ENCODE peak calls at places on chromosomes 2 and 18, in five cellular contexts. A is stomach, V is breast epithelium, X is endothelial cell of umbilical vein, L is upper lobe of left lung. F is an unnamed sample.
A peak's percentile ranks its signal among the peaks of the same experiment; 100 is the strongest.

GRCh38 chr2:205892141-205893064 is 193.6 kb downstream of the INO80D start:
- DNase-seq in A (peak; percentile 41), V (peak; percentile 73), X (no peak), L (peak; percentile 70), F (peak; percentile 88)

GRCh38 chr2:79686884-79687283 is 174.0 kb downstream of the CTNNA2 start:
- DNase-seq in A (no peak), V (no peak), X (no peak), L (no peak), F (no peak)

GRCh38 chr2:69565431-69565839 is 78.1 kb downstream of the AAK1 start:
- DNase-seq in A (peak; percentile 57), V (no peak), X (peak; percentile 47), L (peak; percentile 54), F (peak; percentile 64)

GRCh38 chr2:163341426-163341825 is 394.4 kb downstream of the FIGN start:
- DNase-seq in A (no peak), V (no peak), X (peak; percentile 71), L (no peak), F (no peak)

GRCh38 chr18:56641714-56642331 is 3.4 kb upstream of the TXNL1 start:
- DNase-seq in A (no peak), V (no peak), X (peak; percentile 71), L (no peak), F (no peak)

GRCh38 chr2:22694856-22695255 is 690.1 kb upstream of the KLHL29 start:
- DNase-seq in A (no peak), V (no peak), X (no peak), L (no peak), F (no peak)

GRCh38 chr2:136394136-136395060 is 276.4 kb upstream of the CXCR4 start:
- DNase-seq in A (no peak), V (no peak), X (no peak), L (no peak), F (no peak)

GRCh38 chr18:60446821-60447220 is 74.2 kb upstream of the MC4R start:
- DNase-seq in A (no peak), V (no peak), X (no peak), L (no peak), F (no peak)

GRCh38 chr2:239290618-239291504 is 110.0 kb downstream of the HDAC4 start:
- DNase-seq in A (no peak), V (peak; percentile 38), X (no peak), L (no peak), F (peak; percentile 85)

GRCh38 chr2:49616800-49617199 is 462.5 kb upstream of the FSHR start:
- DNase-seq in A (no peak), V (no peak), X (no peak), L (no peak), F (no peak)

GRCh38 chr2:49619804-49620203 is 465.5 kb upstream of the FSHR start:
- DNase-seq in A (no peak), V (no peak), X (no peak), L (no peak), F (no peak)

GRCh38 chr2:49621014-49621413 is 466.7 kb upstream of the FSHR start:
- DNase-seq in A (no peak), V (no peak), X (no peak), L (no peak), F (no peak)
- TF ChIP-seq POLR2AphosphoS5 in A (no peak), V (no peak), X (no peak), L (no peak), F (no peak)

DNA sequence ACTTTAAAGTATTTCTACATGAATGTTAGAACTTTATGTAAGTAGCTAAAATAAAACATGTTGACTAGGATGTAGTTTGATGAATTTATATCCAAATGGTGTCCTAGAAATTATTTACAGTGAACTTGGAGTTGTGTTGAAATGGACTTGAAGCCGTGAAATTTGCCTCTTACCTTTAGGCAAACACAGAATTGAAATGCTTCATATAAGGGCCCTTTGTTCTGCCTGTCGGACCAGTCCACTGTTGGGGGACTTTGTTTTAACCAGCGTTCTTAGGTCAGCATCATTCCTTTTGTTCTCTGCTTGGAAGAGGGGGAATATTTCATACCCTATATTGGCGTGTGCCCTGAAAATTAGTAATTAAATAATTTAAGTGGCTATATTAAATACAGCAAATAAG is 18.3 kb downstream of the RAB12 start:
- DNase-seq in A (no peak), V (no peak), X (no peak), L (no peak), F (no peak)
- H3K36me3 ChIP-seq in A (peaks cover 22% of the 10 kb centered on the region), V (no peaks in the 10 kb centered on the region), X (peaks cover 4% of the 10 kb centered on the region), L (peaks cover 50% of the 10 kb centered on the region), F (no peaks in the 10 kb centered on the region)

DNA sequence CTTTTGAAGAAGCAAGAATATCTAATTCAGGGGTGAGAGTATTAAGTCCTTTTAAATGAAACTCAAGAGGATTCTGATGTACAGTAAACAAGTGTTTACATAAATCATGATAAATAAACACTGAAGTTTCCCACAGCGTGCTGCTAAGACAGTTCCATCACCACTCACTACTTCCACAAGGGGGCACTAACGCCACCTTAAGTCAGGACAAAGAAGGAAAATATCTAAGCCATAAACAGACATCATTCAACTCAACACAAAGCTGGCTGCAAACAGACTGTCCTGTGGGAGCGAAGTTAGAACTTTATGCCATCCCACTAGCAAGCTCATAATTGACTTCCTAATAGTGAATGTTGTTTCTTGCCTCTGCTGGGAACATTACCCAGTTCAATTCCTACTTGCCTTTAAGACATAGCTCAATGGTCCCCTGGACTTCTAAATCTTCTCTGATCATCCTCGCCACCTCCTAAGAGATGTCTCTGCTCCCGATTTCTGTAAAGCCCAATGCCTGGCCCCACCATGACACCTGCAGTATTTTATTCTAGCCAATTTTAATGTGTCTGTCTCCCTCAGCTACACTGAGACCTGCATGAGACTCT is 36.5 kb downstream of the MRPL44 start:
- DNase-seq in A (peak; percentile 70), V (peak; percentile 33), X (peak; percentile 74), L (peak; percentile 28), F (peak; percentile 74)
- TF ChIP-seq POLR2AphosphoS5 in A (peak; percentile 36), V (no peak), X (no peak), L (no peak), F (no peak)

DNA sequence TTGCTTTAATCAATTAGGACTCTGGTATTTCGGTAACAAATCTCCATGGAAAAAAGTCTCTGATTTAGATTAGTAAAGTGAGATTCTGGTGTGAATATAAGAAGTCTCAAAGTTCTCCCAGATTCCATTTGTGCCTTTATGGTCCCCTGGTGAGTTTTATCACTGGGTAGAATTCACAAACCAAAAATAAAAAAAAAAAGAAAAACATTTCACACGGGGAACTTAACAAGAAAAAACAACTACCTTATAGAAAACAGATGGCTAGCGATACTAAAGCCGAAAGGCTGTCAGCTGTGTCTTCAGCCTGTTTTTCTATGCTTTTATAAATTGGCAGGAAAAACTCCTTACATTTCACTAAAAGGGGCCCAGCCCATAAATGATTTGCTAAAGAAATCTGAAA is 50.6 kb downstream of the COL5A2 start:
- DNase-seq in A (no peak), V (no peak), X (no peak), L (no peak), F (no peak)
- H3K36me3 ChIP-seq in A (no peaks in the 10 kb centered on the region), V (no peaks in the 10 kb centered on the region), X (no peaks in the 10 kb centered on the region), L (no peaks in the 10 kb centered on the region), F (no peaks in the 10 kb centered on the region)

GRCh38 chr2:85582467-85582866 is 1.8 kb upstream of the VAMP5 start:
- DNase-seq in A (no peak), V (no peak), X (no peak), L (no peak), F (peak; percentile 45)
- TF ChIP-seq POLR2AphosphoS5 in A (no peak), V (no peak), X (no peak), L (no peak), F (no peak)

DNA sequence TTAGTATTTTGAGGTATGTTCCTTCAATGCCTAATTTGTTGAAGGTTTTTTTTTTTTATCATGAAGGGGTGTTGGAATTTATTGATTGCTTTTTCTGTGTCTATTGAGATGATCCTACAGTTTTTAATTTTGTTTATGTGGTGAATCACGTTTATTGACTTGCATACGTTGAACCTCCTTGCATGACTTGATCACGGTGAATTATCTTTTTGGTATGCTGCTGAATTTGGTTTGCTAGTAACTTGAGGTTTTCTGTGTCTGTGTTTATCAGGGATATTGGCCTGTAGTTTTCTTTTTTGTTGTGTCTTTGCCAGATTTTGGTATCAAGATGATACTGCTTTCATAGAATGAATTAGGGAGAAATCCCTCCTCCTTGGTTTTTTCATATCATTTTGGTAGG is 23.9 kb downstream of the CLIP4 start:
- DNase-seq in A (no peak), V (no peak), X (no peak), L (no peak), F (no peak)
- H3K36me3 ChIP-seq in A (peaks cover 5% of the 10 kb centered on the region), V (no peaks in the 10 kb centered on the region), X (peaks cover 2% of the 10 kb centered on the region), L (peaks cover 5% of the 10 kb centered on the region), F (peaks cover 8% of the 10 kb centered on the region)